ENCODE peak calls at places on chromosomes 16 and 17, in five cellular contexts. J is CMK; I is AG04449; N is naive thymus-derived CD8-positive, alpha-beta T cell; P is mammary epithelial cell. Q is an unnamed sample.

GRCh38 chr17:28717578-28718316 is at the start of gene RAB34:
- DNase-seq in I (no peak), N (no peak), P (peak), J (no peak), Q (no peak)

GRCh38 chr17:12231027-12231682 is 210.5 kb downstream of the MAP2K4 start:
- DNase-seq in N (no peak), I (peak), J (no peak), P (peak), Q (no peak)

GRCh38 chr17:8304181-8304910 is 5.7 kb upstream of the ARHGEF15 start:
- DNase-seq in P (no peak), N (no peak), J (no peak), I (no peak), Q (no peak)

GRCh38 chr17:37770631-37771518 is 26.0 kb upstream of the HNF1B start:
- DNase-seq in J (no peak), P (peak), I (no peak), N (no peak), Q (no peak)

GRCh38 chr16:74192281-74192680 is 104.3 kb upstream of the PSMD7 start:
- DNase-seq in J (no peak), N (no peak), P (no peak), I (no peak), Q (no peak)

GRCh38 chr16:29943846-29944669 is 17.8 kb upstream of the TMEM219 start:
- DNase-seq in J (peak), P (peak), N (no peak), I (peak), Q (no peak)

GRCh38 chr16:12061336-12062055 is 85.0 kb downstream of the SNX29 start:
- DNase-seq in N (no peak), P (peak), I (no peak), J (peak), Q (no peak)

GRCh38 chr16:7541026-7541425 is 208.4 kb downstream of the RBFOX1 start:
- DNase-seq in P (no peak), J (no peak), I (no peak), N (no peak), Q (no peak)

GRCh38 chr17:42843358-42843934 is 934 bp upstream of the AOC2 start:
- DNase-seq in I (no peak), N (no peak), J (no peak), P (peak), Q (no peak)

GRCh38 chr16:22077700-22078313 is 14.5 kb upstream of the VWA3A start:
- DNase-seq in I (no peak), P (peak), N (peak), J (peak), Q (peak)

GRCh38 chr16:60642956-60643355 is 1393.3 kb downstream of the CDH8 start:
- DNase-seq in P (peak), J (no peak), I (no peak), N (no peak), Q (no peak)

GRCh38 chr16:31480851-31481250 is 2.1 kb upstream of the SLC5A2 start:
- DNase-seq in I (no peak), P (no peak), N (no peak), J (no peak), Q (no peak)

GRCh38 chr17:1915889-1916288 is 86.1 kb downstream of the RPA1 start:
- DNase-seq in I (no peak), P (no peak), J (no peak), N (no peak), Q (no peak)

GRCh38 chr17:43380307-43380706 is 18.5 kb upstream of the ARL4D start:
- DNase-seq in P (no peak), N (peak), J (no peak), I (no peak), Q (no peak)

GRCh38 chr16:4709481-4709880 is 16.1 kb downstream of the NUDT16L1 start:
- DNase-seq in I (no peak), J (no peak), P (no peak), N (no peak), Q (no peak)

GRCh38 chr17:77834170-77835115 is 124.1 kb upstream of the TNRC6C start:
- DNase-seq in J (peak), N (no peak), P (peak), I (no peak), Q (peak)

GRCh38 chr17:66835476-66835875 is 559 bp downstream of the CACNG5 start:
- DNase-seq in J (no peak), P (no peak), I (no peak), N (no peak), Q (no peak)

GRCh38 chr17:40355804-40356758 is 8.5 kb downstream of the GJD3 start:
- DNase-seq in I (no peak), J (no peak), P (no peak), N (no peak), Q (no peak)

Q was measured in CD8-positive, alpha-beta memory T cell.